ENCODE peak calls at places on chromosome 10, in six cellular contexts. V is kidney glomerular epithelial cell, Q is AG09309, P is heart right ventricle, U is HT-29, R is WERI-Rb-1. J is an unnamed sample.

GRCh38 chr10:129136866-129137415 is 330.1 kb upstream of the MGMT start:
- DNase-seq in R (no peak), V (no peak), U (no peak), Q (no peak), P (no peak), J (no peak)

GRCh38 chr10:79142064-79142491 is 73.3 kb downstream of the ZMIZ1 start:
- DNase-seq in U (no peak), V (peak; percentile 98), Q (peak; percentile 62), P (no peak), R (no peak), J (no peak)

GRCh38 chr10:126905776-126906703 is 812 bp downstream of the DOCK1 start:
- DNase-seq in P (peak; percentile 35), R (no peak), U (peak; percentile 23), V (no peak), Q (no peak), J (no peak)

GRCh38 chr10:34834274-34834673 is 19.2 kb upstream of the PARD3 start:
- DNase-seq in P (no peak), R (no peak), V (no peak), U (no peak), Q (no peak), J (no peak)

GRCh38 chr10:71597821-71598498 is 121.6 kb downstream of the C10orf105 start:
- DNase-seq in R (no peak), U (no peak), Q (no peak), P (peak; percentile 33), V (no peak), J (no peak)

GRCh38 chr10:51653025-51653424 is 46.4 kb downstream of the CSTF2T start:
- DNase-seq in P (no peak), Q (no peak), R (no peak), V (no peak), U (no peak), J (no peak)

GRCh38 chr10:88116491-88116890 is 253.1 kb downstream of the PTEN start:
- DNase-seq in Q (no peak), V (no peak), P (no peak), U (no peak), R (no peak), J (no peak)

GRCh38 chr10:102009801-102010425 is 46.1 kb downstream of the ARMH3 start:
- DNase-seq in Q (peak; percentile 84), V (peak; percentile 89), U (peak; percentile 83), R (peak; percentile 61), P (peak; percentile 56), J (peak; percentile 58)